ENCODE peak calls at places on chromosomes 16 and 17, in nine cellular contexts. M, N, I, R, P, K, J, T and L are unnamed samples.

GRCh38 chr16:88773812-88774291 is 11.2 kb downstream of the PIEZO1 start:
- DNase-seq in I (peak; percentile 68), N (no peak), M (no peak), J (peak; percentile 96), R (no peak), T (no peak), P (peak; percentile 93), K (no peak), L (no peak)

GRCh38 chr17:16406742-16407674 is 8.4 kb upstream of the TRPV2 start:
- DNase-seq in N (no peak), J (peak; percentile 56), T (peak; percentile 78), R (peak; percentile 83), K (no peak), I (peak; percentile 89), M (no peak), P (no peak), L (no peak)

GRCh38 chr16:30923554-30924085 is at the start of gene FBXL19:
- DNase-seq in I (peak; percentile 89), R (peak; percentile 77), J (peak; percentile 88), T (peak; percentile 74), N (no peak), K (no peak), M (no peak), P (no peak), L (peak; percentile 85)

GRCh38 chr16:85248857-85249256 is 136.6 kb upstream of the CIBAR2 start:
- DNase-seq in P (no peak), K (no peak), T (no peak), I (no peak), N (no peak), M (no peak), R (no peak), J (no peak), L (no peak)

GRCh38 chr17:80820331-80820730 is 171.3 kb upstream of the CHMP6 start:
- DNase-seq in T (peak; percentile 28), K (no peak), N (no peak), P (no peak), M (no peak), J (no peak), I (peak; percentile 34), R (peak; percentile 57), L (no peak)

GRCh38 chr16:30010817-30011504 is at the start of gene DOC2A:
- DNase-seq in J (peak; percentile 87), P (no peak), R (no peak), T (no peak), K (no peak), I (peak; percentile 78), N (no peak), M (no peak), L (no peak)

GRCh38 chr16:87661561-87661960 is 59.3 kb downstream of the JPH3 start:
- DNase-seq in K (peak; percentile 14), T (peak; percentile 58), R (no peak), I (peak; percentile 83), N (no peak), P (peak; percentile 43), J (peak; percentile 97), M (no peak), L (no peak)

GRCh38 chr16:31476305-31477219 is 4.6 kb downstream of the TGFB1I1 start:
- DNase-seq in T (peak; percentile 89), R (peak; percentile 81), J (peak; percentile 73), N (no peak), I (peak; percentile 52), P (no peak), M (no peak), K (peak; percentile 58), L (no peak)

GRCh38 chr17:63542942-63543821 is 7.1 kb upstream of the DCAF7 start:
- DNase-seq in M (no peak), R (peak; percentile 32), I (no peak), J (peak; percentile 46), N (no peak), K (no peak), P (no peak), T (no peak), L (peak; percentile 63)

DNA sequence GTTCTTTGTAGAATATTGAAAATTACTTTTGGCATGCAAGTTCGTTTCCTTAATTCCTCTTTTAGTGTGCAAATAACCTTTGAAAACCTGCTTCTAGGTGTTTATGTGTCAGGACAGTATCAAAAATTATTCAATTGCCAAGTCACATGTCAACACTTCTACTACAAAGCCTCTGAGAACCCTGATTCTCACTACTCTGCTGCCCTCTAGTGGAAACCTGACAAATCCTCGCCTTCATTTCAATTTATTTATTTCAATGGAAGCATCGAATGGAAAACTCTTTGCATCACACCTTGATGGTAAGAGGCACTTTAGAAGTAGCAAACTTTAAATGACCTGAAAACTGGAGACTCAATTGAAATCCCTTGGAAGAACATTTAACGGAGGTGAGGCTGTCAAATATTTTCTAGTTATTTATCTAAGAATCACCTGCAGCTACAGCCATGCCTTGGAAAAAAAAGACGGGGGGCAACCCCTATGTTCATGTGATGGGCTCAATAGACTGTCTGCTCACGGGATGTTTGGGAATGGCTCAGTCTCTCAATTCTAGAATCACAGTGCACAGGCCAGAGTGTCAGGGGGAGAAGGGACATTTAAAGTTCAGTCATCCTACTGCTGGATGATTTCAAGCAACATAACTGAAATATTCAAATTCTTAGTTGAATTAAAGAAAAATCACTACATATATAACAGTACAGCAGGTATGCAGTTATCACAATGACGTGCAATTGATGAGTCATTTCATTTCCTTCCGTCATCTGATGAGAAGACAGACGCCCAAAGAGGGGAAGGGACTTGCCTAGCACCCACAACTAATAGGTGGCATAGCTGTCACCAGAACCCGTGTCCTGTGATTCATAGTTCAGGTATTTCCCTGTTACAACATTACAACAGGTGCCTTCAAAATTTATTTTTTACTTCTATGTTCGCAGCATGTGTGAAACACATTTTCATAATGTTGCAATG is 563.9 kb downstream of the TOX3 start:
- DNase-seq in M (peak; percentile 47), T (no peak), R (no peak), N (no peak), J (peak; percentile 83), P (peak; percentile 78), K (peak; percentile 34), I (peak; percentile 84), L (no peak)
- TF ChIP-seq CTCF in M (peak; percentile 74), T (peak; percentile 72), R (peak; percentile 70), N (peak; percentile 52), J (peak; percentile 74), P (peak; percentile 90), K (peak; percentile 61), I (peak; percentile 91), L (peak; percentile 71)

DNA sequence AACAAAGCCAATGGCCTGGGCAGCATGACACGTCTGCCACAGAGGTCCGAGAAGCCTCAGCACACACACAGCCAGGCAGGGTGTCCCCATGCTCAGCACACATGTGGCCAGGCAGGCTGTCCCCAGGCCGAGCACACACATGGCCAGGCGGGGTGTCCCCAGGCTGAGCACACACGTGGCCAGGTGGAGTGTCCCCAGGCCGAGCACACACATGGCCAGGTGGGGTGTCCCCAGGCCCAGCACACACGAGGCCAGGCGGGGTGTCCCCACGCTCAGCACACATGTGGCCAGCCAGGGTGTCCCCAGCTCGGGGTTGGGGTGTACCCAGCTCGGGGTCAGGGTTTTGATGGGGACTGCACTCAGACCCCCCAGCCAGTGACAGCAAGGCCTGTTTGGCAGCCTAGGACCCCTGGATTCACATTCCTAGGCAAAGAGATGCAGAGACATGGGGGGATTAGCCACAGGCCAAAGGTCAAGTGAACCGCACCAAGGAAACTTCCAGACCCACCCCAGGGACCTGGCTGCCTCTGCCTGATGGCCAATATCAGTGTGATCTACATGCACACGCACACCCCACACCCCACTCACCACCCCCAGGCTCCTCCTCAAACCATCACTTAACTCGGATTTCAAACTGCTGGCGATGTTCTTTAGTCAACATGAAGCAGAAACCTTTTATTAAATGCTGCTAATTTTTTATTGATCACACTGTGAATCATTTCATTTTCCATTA is 111.5 kb downstream of the ZNF423 start:
- DNase-seq in P (no peak), R (no peak), J (no peak), T (no peak), M (no peak), K (no peak), I (no peak), N (no peak), L (no peak)
- H3K4me3 ChIP-seq in P (no peak overlapping the region), R (no peak overlapping the region), J (no peak overlapping the region), T (no peak overlapping the region), M (no peak overlapping the region), K (no peak overlapping the region), I (no peak overlapping the region), N (no peak overlapping the region), L (no peak overlapping the region)

GRCh38 chr16:67528222-67528869 is at the start of gene RIPOR1:
- DNase-seq in P (no peak), I (peak; percentile 80), K (no peak), T (peak; percentile 87), J (peak; percentile 96), M (no peak), N (no peak), R (peak; percentile 86), L (peak; percentile 84)

GRCh38 chr16:67529639-67530012 is 997 bp downstream of the RIPOR1 start:
- DNase-seq in N (no peak), P (no peak), I (peak; percentile 51), K (no peak), T (no peak), R (no peak), J (peak; percentile 90), M (no peak), L (peak; percentile 79)

GRCh38 chr16:67528870-67529638 is 425 bp downstream of the RIPOR1 start:
- DNase-seq in J (peak; percentile 96), R (no peak), P (peak; percentile 32), M (no peak), K (no peak), T (peak; percentile 83), I (peak; percentile 80), N (no peak), L (peak; percentile 75)

GRCh38 chr16:67531247-67531646 is 2.6 kb downstream of the RIPOR1 start:
- DNase-seq in T (peak; percentile 43), R (no peak), J (peak; percentile 15), N (no peak), I (no peak), K (no peak), P (no peak), M (no peak), L (peak; percentile 64)

DNA sequence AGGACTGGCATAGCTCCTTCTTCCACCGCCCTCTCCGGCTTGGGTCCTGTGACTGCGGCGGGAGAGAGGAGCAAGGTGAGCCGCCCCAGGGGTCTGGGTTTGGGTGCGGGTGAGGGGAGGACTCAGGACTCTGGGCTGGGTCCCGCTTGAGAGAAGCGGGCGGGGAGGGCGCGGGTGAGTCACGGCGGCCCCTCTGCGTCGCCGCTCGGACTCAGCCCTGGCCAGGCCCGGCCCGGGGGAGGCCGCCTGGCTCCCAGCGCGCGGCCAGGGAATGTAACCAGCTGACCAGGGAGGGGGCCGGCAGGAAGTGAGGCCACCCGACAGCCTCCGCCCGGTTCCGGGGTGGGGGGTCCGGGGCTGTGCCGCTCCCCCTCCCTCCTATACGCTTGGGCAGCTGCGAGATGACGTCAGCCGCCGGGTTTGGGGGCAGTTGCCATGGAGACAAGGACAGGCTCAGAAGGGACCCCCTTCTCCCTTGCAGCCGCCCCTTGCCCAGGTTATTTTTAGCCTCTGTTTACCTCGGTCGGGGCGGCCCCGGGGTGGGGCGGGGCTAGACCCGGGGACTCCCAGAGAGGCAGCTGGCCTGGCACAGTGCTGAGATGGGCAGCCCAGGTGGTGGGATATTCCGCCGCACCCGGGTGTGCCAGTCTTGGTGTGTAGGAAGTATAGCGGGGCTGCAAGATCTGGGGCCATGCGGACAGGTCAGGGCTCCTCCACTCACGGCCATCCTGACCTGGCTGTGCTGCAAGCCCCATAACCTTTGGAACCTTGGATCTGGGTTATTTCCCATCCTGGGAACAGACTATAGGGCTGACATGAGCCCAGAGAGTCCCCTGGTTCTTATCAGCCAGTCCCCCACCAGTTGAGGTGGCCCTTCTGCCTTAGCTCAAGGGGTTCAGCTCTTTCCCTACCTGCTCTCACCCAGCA is 1.6 kb downstream of the RIPOR1 start:
- DNase-seq in N (peak; percentile 69), R (peak; percentile 94), K (peak; percentile 44), P (peak; percentile 76), M (no peak), T (peak; percentile 91), I (peak; percentile 59), J (peak; percentile 100), L (peak; percentile 93)
- H3K27ac ChIP-seq in N (peak overlapping the region; percentile 99), R (peak overlapping the region; percentile 94), K (peak overlapping the region; percentile 94), P (peak overlapping the region; percentile 88), M (peak overlapping the region; percentile 80), T (peak overlapping the region; percentile 94), I (no peak overlapping the region), J (peak overlapping the region; percentile 70), L (peak overlapping the region; percentile 94)

GRCh38 chr16:69330286-69331109 is at the start of gene PDF:
- DNase-seq in T (peak; percentile 96), R (peak; percentile 96), M (peak; percentile 67), N (peak; percentile 72), K (peak; percentile 87), J (peak; percentile 100), P (peak; percentile 90), I (peak; percentile 97), L (peak; percentile 95)
- TF ChIP-seq CTCF in T (no peak), R (no peak), M (no peak), N (no peak), K (peak; percentile 16), J (no peak), P (no peak), I (no peak), L (no peak)